ENCODE peak calls at places on chromosomes 7 and 10, in nine cellular contexts. One of them, this sample, is unnamed.

GRCh38 chr10:98488669-98489430 is 42.1 kb upstream of the HPS1 start:
- DNase-seq in fibroblast of the aortic adventitia: no peak
- DNase-seq in heart right ventricle: no peak
- DNase-seq in GM13976: no peak
- DNase-seq in GM12865: no peak
- DNase-seq in HFF-Myc: no peak
- DNase-seq in lower lobe of right lung: no peak
- DNase-seq in tibial artery: peak
- DNase-seq in neural crest cell: no peak
- DNase-seq in this sample: no peak

GRCh38 chr10:78473016-78473415 is 439.4 kb downstream of the RPS24 start:
- DNase-seq in neural crest cell: no peak
- DNase-seq in lower lobe of right lung: no peak
- DNase-seq in GM13976: peak
- DNase-seq in tibial artery: no peak
- DNase-seq in fibroblast of the aortic adventitia: no peak
- DNase-seq in HFF-Myc: no peak
- DNase-seq in GM12865: no peak
- DNase-seq in heart right ventricle: no peak
- DNase-seq in this sample: peak

GRCh38 chr10:38127812-38128211 is 33.7 kb downstream of the ZNF37A start:
- DNase-seq in lower lobe of right lung: no peak
- DNase-seq in heart right ventricle: no peak
- DNase-seq in GM13976: no peak
- DNase-seq in tibial artery: no peak
- DNase-seq in GM12865: no peak
- DNase-seq in HFF-Myc: no peak
- DNase-seq in fibroblast of the aortic adventitia: no peak
- DNase-seq in neural crest cell: no peak
- DNase-seq in this sample: no peak

GRCh38 chr10:111440501-111440900 is 363.7 kb downstream of the ADRA2A start:
- DNase-seq in tibial artery: no peak
- DNase-seq in fibroblast of the aortic adventitia: no peak
- DNase-seq in GM12865: no peak
- DNase-seq in HFF-Myc: no peak
- DNase-seq in GM13976: no peak
- DNase-seq in neural crest cell: no peak
- DNase-seq in heart right ventricle: no peak
- DNase-seq in lower lobe of right lung: no peak
- DNase-seq in this sample: no peak

GRCh38 chr7:36994456-36995112 is 270.3 kb upstream of the AOAH start:
- DNase-seq in GM12865: no peak
- DNase-seq in lower lobe of right lung: no peak
- DNase-seq in HFF-Myc: no peak
- DNase-seq in neural crest cell: no peak
- DNase-seq in GM13976: no peak
- DNase-seq in heart right ventricle: no peak
- DNase-seq in fibroblast of the aortic adventitia: no peak
- DNase-seq in tibial artery: no peak
- DNase-seq in this sample: no peak

GRCh38 chr10:101566333-101567164 is 21.5 kb downstream of the POLL start:
- DNase-seq in fibroblast of the aortic adventitia: peak
- DNase-seq in HFF-Myc: no peak
- DNase-seq in lower lobe of right lung: no peak
- DNase-seq in GM13976: peak
- DNase-seq in heart right ventricle: no peak
- DNase-seq in tibial artery: peak
- DNase-seq in neural crest cell: no peak
- DNase-seq in GM12865: peak
- DNase-seq in this sample: peak

GRCh38 chr10:117439243-117439912 is 64.1 kb upstream of the PDZD8 start:
- DNase-seq in lower lobe of right lung: no peak
- DNase-seq in HFF-Myc: no peak
- DNase-seq in neural crest cell: no peak
- DNase-seq in heart right ventricle: no peak
- DNase-seq in GM12865: no peak
- DNase-seq in fibroblast of the aortic adventitia: peak
- DNase-seq in tibial artery: peak
- DNase-seq in GM13976: no peak
- DNase-seq in this sample: no peak

GRCh38 chr7:16098058-16098457 is 323.3 kb downstream of the CRPPA start:
- DNase-seq in neural crest cell: no peak
- DNase-seq in tibial artery: no peak
- DNase-seq in heart right ventricle: no peak
- DNase-seq in GM13976: no peak
- DNase-seq in lower lobe of right lung: no peak
- DNase-seq in fibroblast of the aortic adventitia: no peak
- DNase-seq in HFF-Myc: no peak
- DNase-seq in GM12865: no peak
- DNase-seq in this sample: no peak

GRCh38 chr7:142412551-142413193 is 154.8 kb upstream of the PRSS58 start:
- DNase-seq in HFF-Myc: peak
- DNase-seq in neural crest cell: peak
- DNase-seq in fibroblast of the aortic adventitia: peak
- DNase-seq in heart right ventricle: no peak
- DNase-seq in tibial artery: no peak
- DNase-seq in GM13976: peak
- DNase-seq in lower lobe of right lung: no peak
- DNase-seq in GM12865: peak
- DNase-seq in this sample: peak

GRCh38 chr10:43594944-43595589 is 11.2 kb upstream of the ZNF485 start:
- DNase-seq in GM12865: peak
- DNase-seq in heart right ventricle: peak
- DNase-seq in GM13976: peak
- DNase-seq in HFF-Myc: no peak
- DNase-seq in tibial artery: no peak
- DNase-seq in lower lobe of right lung: no peak
- DNase-seq in neural crest cell: no peak
- DNase-seq in fibroblast of the aortic adventitia: peak
- DNase-seq in this sample: peak

GRCh38 chr10:114084225-114084624 is 40.6 kb downstream of the ADRB1 start:
- DNase-seq in GM13976: no peak
- DNase-seq in lower lobe of right lung: no peak
- DNase-seq in HFF-Myc: no peak
- DNase-seq in heart right ventricle: no peak
- DNase-seq in neural crest cell: no peak
- DNase-seq in tibial artery: no peak
- DNase-seq in GM12865: no peak
- DNase-seq in fibroblast of the aortic adventitia: no peak
- DNase-seq in this sample: no peak

DNA sequence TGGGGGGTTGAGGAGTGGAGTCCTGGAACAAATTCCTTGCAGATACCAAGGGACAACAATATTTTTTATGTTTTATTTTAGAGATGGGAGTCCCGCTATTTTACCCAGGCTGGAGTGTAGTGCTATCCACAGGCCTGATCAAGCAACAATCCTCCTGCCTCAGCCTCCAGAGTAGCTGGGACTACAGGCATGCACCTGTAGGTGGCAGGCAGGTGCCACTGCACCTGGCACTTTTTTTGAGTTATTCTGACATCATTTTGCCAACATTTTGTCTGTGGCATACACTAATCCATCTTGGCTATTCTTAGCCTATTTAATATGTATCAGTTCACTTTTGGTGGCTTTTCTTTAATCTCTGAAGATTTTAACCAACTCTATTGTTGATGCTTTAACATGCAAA is 317.8 kb upstream of the MTPN start:
- DNase-seq in tibial artery: no peak
- DNase-seq in fibroblast of the aortic adventitia: no peak
- DNase-seq in lower lobe of right lung: no peak
- DNase-seq in GM12865: no peak
- DNase-seq in heart right ventricle: no peak
- DNase-seq in GM13976: no peak
- DNase-seq in neural crest cell: no peak
- DNase-seq in HFF-Myc: no peak
- DNase-seq in this sample: no peak
- TF ChIP-seq CTCF in tibial artery: no peak
- TF ChIP-seq CTCF in fibroblast of the aortic adventitia: no peak
- TF ChIP-seq CTCF in lower lobe of right lung: no peak
- TF ChIP-seq CTCF in GM12865: peak
- TF ChIP-seq CTCF in heart right ventricle: no peak
- TF ChIP-seq CTCF in GM13976: no peak
- TF ChIP-seq CTCF in neural crest cell: no peak
- TF ChIP-seq CTCF in HFF-Myc: no peak
- TF ChIP-seq CTCF in this sample: peak

GRCh38 chr7:99558306-99559275 is at the start of gene ZNF655:
- DNase-seq in lower lobe of right lung: peak
- DNase-seq in neural crest cell: peak
- DNase-seq in GM12865: peak
- DNase-seq in GM13976: peak
- DNase-seq in fibroblast of the aortic adventitia: peak
- DNase-seq in tibial artery: peak
- DNase-seq in HFF-Myc: no peak
- DNase-seq in heart right ventricle: peak
- DNase-seq in this sample: peak
- TF ChIP-seq CTCF in lower lobe of right lung: no peak
- TF ChIP-seq CTCF in neural crest cell: no peak
- TF ChIP-seq CTCF in GM12865: no peak
- TF ChIP-seq CTCF in GM13976: no peak
- TF ChIP-seq CTCF in fibroblast of the aortic adventitia: peak
- TF ChIP-seq CTCF in tibial artery: no peak
- TF ChIP-seq CTCF in HFF-Myc: no peak
- TF ChIP-seq CTCF in heart right ventricle: no peak
- TF ChIP-seq CTCF in this sample: no peak

DNA sequence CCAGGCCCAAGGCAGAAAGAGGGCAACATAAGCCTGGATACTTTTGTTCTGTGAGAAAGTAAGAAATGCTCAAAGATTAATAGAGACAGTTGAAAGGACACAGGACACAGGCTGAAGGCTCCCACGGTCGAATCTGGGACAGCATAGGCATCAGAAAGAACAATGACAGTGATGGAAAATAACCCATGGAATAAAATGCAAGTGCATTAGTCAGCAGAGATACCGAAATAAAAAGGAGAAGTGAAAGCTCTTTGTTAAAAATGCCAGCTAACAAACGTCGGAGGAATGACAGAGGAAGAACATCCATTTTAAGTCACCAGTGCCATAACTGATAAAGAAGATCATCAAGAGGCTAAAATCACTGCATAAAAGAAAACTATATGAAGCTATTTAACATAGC is 19.7 kb upstream of the AGAP5 start:
- DNase-seq in neural crest cell: no peak
- DNase-seq in GM12865: no peak
- DNase-seq in lower lobe of right lung: no peak
- DNase-seq in heart right ventricle: no peak
- DNase-seq in GM13976: no peak
- DNase-seq in fibroblast of the aortic adventitia: no peak
- DNase-seq in tibial artery: no peak
- DNase-seq in HFF-Myc: no peak
- DNase-seq in this sample: peak
- TF ChIP-seq CTCF in neural crest cell: no peak
- TF ChIP-seq CTCF in GM12865: no peak
- TF ChIP-seq CTCF in lower lobe of right lung: no peak
- TF ChIP-seq CTCF in heart right ventricle: no peak
- TF ChIP-seq CTCF in GM13976: no peak
- TF ChIP-seq CTCF in fibroblast of the aortic adventitia: no peak
- TF ChIP-seq CTCF in tibial artery: no peak
- TF ChIP-seq CTCF in HFF-Myc: no peak
- TF ChIP-seq CTCF in this sample: no peak

DNA sequence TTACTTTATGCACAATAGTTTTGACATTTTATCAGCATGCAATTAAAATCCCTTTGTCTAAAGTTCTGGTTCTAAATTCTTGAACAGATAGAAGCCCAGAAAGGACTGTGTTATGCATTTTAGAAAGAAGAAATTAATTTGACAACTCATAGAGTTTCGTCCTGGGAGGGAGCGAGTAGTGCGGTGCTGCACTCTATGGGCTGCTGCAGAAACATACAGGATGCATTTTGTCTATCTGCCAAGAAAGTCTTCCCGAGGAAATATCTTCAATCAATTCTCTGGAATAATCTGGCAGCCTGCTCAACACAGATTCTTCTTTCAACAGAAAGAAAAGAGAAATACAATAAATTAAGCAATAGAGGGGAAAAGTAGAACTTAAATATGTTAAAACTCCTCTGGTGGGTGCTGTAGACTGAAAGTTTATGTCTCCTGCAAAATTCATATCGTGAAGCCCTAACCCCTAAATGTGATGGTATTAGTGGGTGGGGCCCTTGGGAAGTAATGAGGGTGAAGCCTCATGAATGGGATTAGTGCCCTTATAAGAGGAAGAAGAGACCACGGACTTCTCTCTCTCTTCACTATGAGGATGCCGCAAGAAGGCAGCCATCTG is 39.0 kb upstream of the IFRD1 start:
- DNase-seq in tibial artery: peak
- DNase-seq in GM13976: no peak
- DNase-seq in GM12865: no peak
- DNase-seq in HFF-Myc: no peak
- DNase-seq in fibroblast of the aortic adventitia: peak
- DNase-seq in neural crest cell: no peak
- DNase-seq in heart right ventricle: peak
- DNase-seq in lower lobe of right lung: no peak
- DNase-seq in this sample: no peak
- TF ChIP-seq CTCF in tibial artery: peak
- TF ChIP-seq CTCF in GM13976: no peak
- TF ChIP-seq CTCF in GM12865: peak
- TF ChIP-seq CTCF in HFF-Myc: peak
- TF ChIP-seq CTCF in fibroblast of the aortic adventitia: peak
- TF ChIP-seq CTCF in neural crest cell: peak
- TF ChIP-seq CTCF in heart right ventricle: peak
- TF ChIP-seq CTCF in lower lobe of right lung: peak
- TF ChIP-seq CTCF in this sample: peak

DNA sequence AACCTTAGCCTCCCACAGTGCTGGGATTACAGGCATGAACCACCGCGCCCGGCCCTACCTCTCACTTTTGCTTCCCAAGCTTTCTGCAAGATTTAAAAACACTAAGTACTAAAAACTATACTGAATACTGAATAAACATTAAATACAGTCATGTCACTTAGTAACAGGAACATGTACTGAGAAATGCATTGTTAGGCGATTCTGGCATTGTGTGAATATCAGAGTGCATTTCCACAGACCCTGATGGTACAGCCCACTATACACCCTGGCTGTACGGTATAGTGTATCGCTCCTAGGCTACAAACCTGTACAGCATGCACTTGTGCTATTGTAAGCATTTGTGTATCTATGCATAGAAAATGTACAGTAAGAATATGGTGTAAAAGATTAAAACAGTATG is 29.1 kb downstream of the PDIA4 start:
- DNase-seq in neural crest cell: no peak
- DNase-seq in lower lobe of right lung: no peak
- DNase-seq in HFF-Myc: no peak
- DNase-seq in heart right ventricle: no peak
- DNase-seq in GM12865: no peak
- DNase-seq in fibroblast of the aortic adventitia: no peak
- DNase-seq in tibial artery: no peak
- DNase-seq in GM13976: no peak
- DNase-seq in this sample: no peak
- TF ChIP-seq CTCF in neural crest cell: no peak
- TF ChIP-seq CTCF in lower lobe of right lung: no peak
- TF ChIP-seq CTCF in HFF-Myc: no peak
- TF ChIP-seq CTCF in heart right ventricle: no peak
- TF ChIP-seq CTCF in GM12865: no peak
- TF ChIP-seq CTCF in fibroblast of the aortic adventitia: no peak
- TF ChIP-seq CTCF in tibial artery: no peak
- TF ChIP-seq CTCF in GM13976: no peak
- TF ChIP-seq CTCF in this sample: no peak

GRCh38 chr10:91163709-91164474 is 56.6 kb upstream of the PCGF5 start:
- DNase-seq in fibroblast of the aortic adventitia: peak
- DNase-seq in neural crest cell: no peak
- DNase-seq in heart right ventricle: peak
- DNase-seq in GM12865: peak
- DNase-seq in tibial artery: peak
- DNase-seq in GM13976: peak
- DNase-seq in lower lobe of right lung: peak
- DNase-seq in HFF-Myc: no peak
- DNase-seq in this sample: peak
- TF ChIP-seq CTCF in fibroblast of the aortic adventitia: no peak
- TF ChIP-seq CTCF in neural crest cell: peak
- TF ChIP-seq CTCF in heart right ventricle: peak
- TF ChIP-seq CTCF in GM12865: no peak
- TF ChIP-seq CTCF in tibial artery: no peak
- TF ChIP-seq CTCF in GM13976: no peak
- TF ChIP-seq CTCF in lower lobe of right lung: peak
- TF ChIP-seq CTCF in HFF-Myc: no peak
- TF ChIP-seq CTCF in this sample: peak